ENCODE peak calls at places on chromosomes 6 and 20, in five cellular contexts. One of them, this sample, is unnamed.

GRCh38 chr6:5139828-5140771 is 55.0 kb downstream of the PPP1R3G start:
- DNase-seq in breast epithelium: no peak
- DNase-seq in naive thymus-derived CD4-positive, alpha-beta T cell: no peak
- DNase-seq in sigmoid colon: no peak
- DNase-seq in body of pancreas: no peak
- DNase-seq in this sample: no peak

GRCh38 chr6:154166140-154166539 is 127.1 kb downstream of the OPRM1 start:
- DNase-seq in sigmoid colon: no peak
- DNase-seq in body of pancreas: no peak
- DNase-seq in breast epithelium: no peak
- DNase-seq in naive thymus-derived CD4-positive, alpha-beta T cell: no peak
- DNase-seq in this sample: no peak

GRCh38 chr20:34579191-34579661 is 20.7 kb downstream of the MAP1LC3A start:
- DNase-seq in body of pancreas: no peak
- DNase-seq in naive thymus-derived CD4-positive, alpha-beta T cell: no peak
- DNase-seq in breast epithelium: no peak
- DNase-seq in sigmoid colon: no peak
- DNase-seq in this sample: no peak

GRCh38 chr6:14713966-14714631 is 531.8 kb upstream of the JARID2 start:
- DNase-seq in sigmoid colon: no peak
- DNase-seq in breast epithelium: no peak
- DNase-seq in body of pancreas: no peak
- DNase-seq in naive thymus-derived CD4-positive, alpha-beta T cell: no peak
- DNase-seq in this sample: no peak

GRCh38 chr6:123808556-123808955 is 4.9 kb downstream of the NKAIN2 start:
- DNase-seq in sigmoid colon: no peak
- DNase-seq in breast epithelium: peak; percentile 33
- DNase-seq in body of pancreas: no peak
- DNase-seq in naive thymus-derived CD4-positive, alpha-beta T cell: no peak
- DNase-seq in this sample: no peak

GRCh38 chr6:28775052-28775376 is 148.8 kb downstream of the TRIM27 start:
- DNase-seq in body of pancreas: no peak
- DNase-seq in naive thymus-derived CD4-positive, alpha-beta T cell: no peak
- DNase-seq in sigmoid colon: no peak
- DNase-seq in breast epithelium: no peak
- DNase-seq in this sample: no peak

GRCh38 chr20:10783660-10784336 is 110.0 kb upstream of the JAG1 start:
- DNase-seq in breast epithelium: no peak
- DNase-seq in sigmoid colon: no peak
- DNase-seq in naive thymus-derived CD4-positive, alpha-beta T cell: no peak
- DNase-seq in body of pancreas: no peak
- DNase-seq in this sample: no peak

GRCh38 chr20:49508435-49509199 is 26.1 kb upstream of the KCNB1 start:
- DNase-seq in naive thymus-derived CD4-positive, alpha-beta T cell: no peak
- DNase-seq in body of pancreas: no peak
- DNase-seq in breast epithelium: no peak
- DNase-seq in sigmoid colon: peak; percentile 58
- DNase-seq in this sample: no peak

GRCh38 chr6:7045331-7045730 is 62.4 kb upstream of the RREB1 start:
- DNase-seq in breast epithelium: no peak
- DNase-seq in sigmoid colon: no peak
- DNase-seq in naive thymus-derived CD4-positive, alpha-beta T cell: no peak
- DNase-seq in body of pancreas: no peak
- DNase-seq in this sample: no peak

GRCh38 chr6:84456803-84457202 is 229.4 kb upstream of the CEP162 start:
- DNase-seq in naive thymus-derived CD4-positive, alpha-beta T cell: no peak
- DNase-seq in body of pancreas: no peak
- DNase-seq in breast epithelium: no peak
- DNase-seq in sigmoid colon: no peak
- DNase-seq in this sample: no peak

GRCh38 chr6:119894801-119895200 is 545.2 kb upstream of the MAN1A1 start:
- DNase-seq in naive thymus-derived CD4-positive, alpha-beta T cell: no peak
- DNase-seq in body of pancreas: no peak
- DNase-seq in sigmoid colon: no peak
- DNase-seq in breast epithelium: no peak
- DNase-seq in this sample: no peak

GRCh38 chr6:36927691-36928546 is 26.6 kb upstream of the PI16 start:
- DNase-seq in sigmoid colon: peak; percentile 76
- DNase-seq in breast epithelium: no peak
- DNase-seq in body of pancreas: no peak
- DNase-seq in naive thymus-derived CD4-positive, alpha-beta T cell: no peak
- DNase-seq in this sample: no peak

GRCh38 chr6:13488015-13488895 is 855 bp upstream of the GFOD1 start:
- DNase-seq in sigmoid colon: peak; percentile 84
- DNase-seq in breast epithelium: no peak
- DNase-seq in body of pancreas: peak; percentile 46
- DNase-seq in naive thymus-derived CD4-positive, alpha-beta T cell: no peak
- DNase-seq in this sample: peak; percentile 20

GRCh38 chr6:73774311-73774766 is 78.3 kb downstream of the CD109 start:
- DNase-seq in breast epithelium: no peak
- DNase-seq in body of pancreas: no peak
- DNase-seq in sigmoid colon: peak; percentile 78
- DNase-seq in naive thymus-derived CD4-positive, alpha-beta T cell: no peak
- DNase-seq in this sample: no peak

GRCh38 chr6:76885861-76886301 is 577.4 kb downstream of the HTR1B start:
- DNase-seq in body of pancreas: no peak
- DNase-seq in sigmoid colon: no peak
- DNase-seq in breast epithelium: no peak
- DNase-seq in naive thymus-derived CD4-positive, alpha-beta T cell: no peak
- DNase-seq in this sample: no peak

GRCh38 chr6:33755070-33755869 is 8.6 kb upstream of the IP6K3 start:
- DNase-seq in naive thymus-derived CD4-positive, alpha-beta T cell: no peak
- DNase-seq in sigmoid colon: no peak
- DNase-seq in breast epithelium: no peak
- DNase-seq in body of pancreas: no peak
- DNase-seq in this sample: no peak

GRCh38 chr20:6975326-6975725 is 207.8 kb downstream of the BMP2 start:
- DNase-seq in naive thymus-derived CD4-positive, alpha-beta T cell: no peak
- DNase-seq in body of pancreas: no peak
- DNase-seq in breast epithelium: no peak
- DNase-seq in sigmoid colon: no peak
- DNase-seq in this sample: no peak

GRCh38 chr20:3166338-3166912 is 6.8 kb upstream of the FASTKD5 start:
- DNase-seq in sigmoid colon: peak; percentile 63
- DNase-seq in breast epithelium: no peak
- DNase-seq in body of pancreas: no peak
- DNase-seq in naive thymus-derived CD4-positive, alpha-beta T cell: no peak
- DNase-seq in this sample: no peak

GRCh38 chr20:38302721-38303120 is 1.2 kb upstream of the BPI start:
- DNase-seq in naive thymus-derived CD4-positive, alpha-beta T cell: no peak
- DNase-seq in sigmoid colon: peak; percentile 56
- DNase-seq in breast epithelium: no peak
- DNase-seq in body of pancreas: no peak
- DNase-seq in this sample: no peak

GRCh38 chr20:8803065-8803464 is 265.8 kb upstream of the PLCB4 start:
- DNase-seq in body of pancreas: no peak
- DNase-seq in sigmoid colon: no peak
- DNase-seq in breast epithelium: no peak
- DNase-seq in naive thymus-derived CD4-positive, alpha-beta T cell: no peak
- DNase-seq in this sample: no peak

GRCh38 chr6:4349931-4350330 is 214.6 kb upstream of the ECI2 start:
- DNase-seq in breast epithelium: no peak
- DNase-seq in sigmoid colon: no peak
- DNase-seq in body of pancreas: no peak
- DNase-seq in naive thymus-derived CD4-positive, alpha-beta T cell: no peak
- DNase-seq in this sample: no peak

GRCh38 chr6:147053311-147053921 is 150.8 kb upstream of the STXBP5 start:
- DNase-seq in sigmoid colon: no peak
- DNase-seq in breast epithelium: no peak
- DNase-seq in body of pancreas: no peak
- DNase-seq in naive thymus-derived CD4-positive, alpha-beta T cell: no peak
- DNase-seq in this sample: no peak

GRCh38 chr20:56157530-56158203 is 90.9 kb upstream of the MC3R start:
- DNase-seq in sigmoid colon: no peak
- DNase-seq in naive thymus-derived CD4-positive, alpha-beta T cell: no peak
- DNase-seq in breast epithelium: no peak
- DNase-seq in body of pancreas: no peak
- DNase-seq in this sample: no peak

GRCh38 chr20:56155625-56156024 is 92.9 kb upstream of the MC3R start:
- DNase-seq in body of pancreas: no peak
- DNase-seq in breast epithelium: no peak
- DNase-seq in sigmoid colon: no peak
- DNase-seq in naive thymus-derived CD4-positive, alpha-beta T cell: no peak
- DNase-seq in this sample: no peak

GRCh38 chr20:56151834-56152233 is 96.7 kb upstream of the MC3R start:
- DNase-seq in sigmoid colon: no peak
- DNase-seq in body of pancreas: no peak
- DNase-seq in breast epithelium: no peak
- DNase-seq in naive thymus-derived CD4-positive, alpha-beta T cell: no peak
- DNase-seq in this sample: no peak
- H3K9me3 ChIP-seq in sigmoid colon: no peaks in the 10 kb centered on the region
- H3K9me3 ChIP-seq in body of pancreas: no peaks in the 10 kb centered on the region
- H3K9me3 ChIP-seq in breast epithelium: no peaks in the 10 kb centered on the region
- H3K9me3 ChIP-seq in naive thymus-derived CD4-positive, alpha-beta T cell: no peaks in the 10 kb centered on the region
- H3K9me3 ChIP-seq in this sample: no peaks in the 10 kb centered on the region

DNA sequence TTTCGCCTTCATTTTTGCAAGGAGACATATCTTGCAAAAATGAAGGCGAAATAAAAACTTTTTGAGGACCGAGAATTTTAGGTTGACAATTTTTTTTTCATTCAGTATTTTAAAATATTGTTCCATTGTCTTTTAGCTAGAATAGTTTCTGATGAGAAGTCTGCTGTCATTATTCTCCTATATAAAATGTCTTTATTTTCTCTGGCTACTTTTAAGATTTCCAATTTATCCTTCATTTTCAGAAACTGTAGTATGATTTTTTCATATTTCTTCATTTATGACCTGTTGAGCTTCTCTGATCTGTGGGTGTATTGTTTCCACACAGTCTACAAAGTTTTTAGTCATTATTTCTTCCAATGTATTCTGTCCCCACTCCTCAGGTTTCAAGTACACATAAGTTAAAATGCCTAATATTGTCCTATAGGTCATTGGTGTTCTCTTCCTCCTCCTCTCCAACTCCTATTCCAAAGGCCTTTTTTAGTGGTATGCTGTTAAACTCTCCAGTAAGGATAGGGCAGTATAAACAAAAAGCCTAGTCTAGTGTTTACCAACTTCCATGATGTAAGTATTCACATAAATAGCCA is 15.7 kb downstream of the AHI1 start:
- DNase-seq in sigmoid colon: no peak
- DNase-seq in naive thymus-derived CD4-positive, alpha-beta T cell: no peak
- DNase-seq in breast epithelium: no peak
- DNase-seq in body of pancreas: no peak
- DNase-seq in this sample: no peak
- H3K9me3 ChIP-seq in sigmoid colon: peaks cover 22% of the 10 kb centered on the region
- H3K9me3 ChIP-seq in naive thymus-derived CD4-positive, alpha-beta T cell: no peaks in the 10 kb centered on the region
- H3K9me3 ChIP-seq in breast epithelium: peaks cover 17% of the 10 kb centered on the region
- H3K9me3 ChIP-seq in body of pancreas: no peaks in the 10 kb centered on the region
- H3K9me3 ChIP-seq in this sample: peaks cover 4% of the 10 kb centered on the region

GRCh38 chr20:17595846-17596245 is 26.0 kb downstream of the DSTN start:
- DNase-seq in body of pancreas: no peak
- DNase-seq in sigmoid colon: no peak
- DNase-seq in breast epithelium: no peak
- DNase-seq in naive thymus-derived CD4-positive, alpha-beta T cell: no peak
- DNase-seq in this sample: no peak
- H3K9me3 ChIP-seq in body of pancreas: no peaks in the 10 kb centered on the region
- H3K9me3 ChIP-seq in sigmoid colon: no peaks in the 10 kb centered on the region
- H3K9me3 ChIP-seq in breast epithelium: no peaks in the 10 kb centered on the region
- H3K9me3 ChIP-seq in naive thymus-derived CD4-positive, alpha-beta T cell: no peaks in the 10 kb centered on the region
- H3K9me3 ChIP-seq in this sample: no peaks in the 10 kb centered on the region

GRCh38 chr20:15289337-15289736 is 951.9 kb upstream of the FLRT3 start:
- DNase-seq in naive thymus-derived CD4-positive, alpha-beta T cell: no peak
- DNase-seq in breast epithelium: no peak
- DNase-seq in sigmoid colon: no peak
- DNase-seq in body of pancreas: no peak
- DNase-seq in this sample: no peak
- H3K9me3 ChIP-seq in naive thymus-derived CD4-positive, alpha-beta T cell: no peaks in the 10 kb centered on the region
- H3K9me3 ChIP-seq in breast epithelium: no peaks in the 10 kb centered on the region
- H3K9me3 ChIP-seq in sigmoid colon: no peaks in the 10 kb centered on the region
- H3K9me3 ChIP-seq in body of pancreas: no peaks in the 10 kb centered on the region
- H3K9me3 ChIP-seq in this sample: no peaks in the 10 kb centered on the region

DNA sequence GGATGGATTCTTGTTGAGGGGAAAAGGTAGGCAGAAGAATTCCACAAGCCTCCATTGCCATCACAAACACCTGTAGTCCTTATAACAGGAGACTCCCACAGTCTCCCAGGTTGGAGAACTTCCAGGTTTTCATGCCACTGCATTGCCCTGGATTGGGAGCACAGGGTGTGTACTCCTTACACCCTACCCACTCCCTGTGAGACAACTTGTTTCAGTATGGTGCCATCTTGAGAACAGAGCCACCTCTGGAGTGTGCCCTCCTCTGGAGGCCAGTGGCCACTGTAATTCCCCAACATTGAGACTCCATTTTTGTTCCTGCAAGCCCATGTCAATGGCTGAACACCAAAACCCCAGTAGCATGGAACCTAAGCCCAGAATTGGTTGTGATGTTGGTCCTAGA is 123.5 kb upstream of the LAMA2 start:
- DNase-seq in sigmoid colon: no peak
- DNase-seq in naive thymus-derived CD4-positive, alpha-beta T cell: no peak
- DNase-seq in body of pancreas: no peak
- DNase-seq in breast epithelium: no peak
- DNase-seq in this sample: no peak
- H3K9me3 ChIP-seq in sigmoid colon: no peaks in the 10 kb centered on the region
- H3K9me3 ChIP-seq in naive thymus-derived CD4-positive, alpha-beta T cell: no peaks in the 10 kb centered on the region
- H3K9me3 ChIP-seq in body of pancreas: no peaks in the 10 kb centered on the region
- H3K9me3 ChIP-seq in breast epithelium: no peaks in the 10 kb centered on the region
- H3K9me3 ChIP-seq in this sample: no peaks in the 10 kb centered on the region

GRCh38 chr6:156579564-156579963 is 197.6 kb upstream of the ARID1B start:
- DNase-seq in body of pancreas: no peak
- DNase-seq in naive thymus-derived CD4-positive, alpha-beta T cell: no peak
- DNase-seq in breast epithelium: no peak
- DNase-seq in sigmoid colon: no peak
- DNase-seq in this sample: no peak
- H3K9me3 ChIP-seq in body of pancreas: no peaks in the 10 kb centered on the region
- H3K9me3 ChIP-seq in naive thymus-derived CD4-positive, alpha-beta T cell: no peaks in the 10 kb centered on the region
- H3K9me3 ChIP-seq in breast epithelium: peaks cover 11% of the 10 kb centered on the region
- H3K9me3 ChIP-seq in sigmoid colon: no peaks in the 10 kb centered on the region
- H3K9me3 ChIP-seq in this sample: no peaks in the 10 kb centered on the region

DNA sequence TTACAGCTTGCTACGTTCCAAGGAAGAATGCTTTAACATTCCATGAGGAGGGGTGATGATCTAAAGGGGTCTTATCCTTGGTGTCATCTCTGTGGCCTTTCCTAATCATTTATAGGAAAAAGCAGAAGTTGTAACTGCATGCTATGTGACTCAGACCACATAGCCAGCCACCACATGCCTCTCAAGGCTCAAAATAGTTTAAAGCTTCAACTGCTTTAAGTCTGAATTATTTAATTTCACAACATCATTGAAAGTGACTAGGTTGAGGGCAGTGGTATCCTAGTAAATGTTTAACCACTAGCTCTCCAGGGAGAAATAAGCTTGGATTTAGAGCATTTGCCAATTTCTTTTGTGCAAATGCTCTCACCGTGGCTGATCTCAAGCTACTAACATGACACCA is 29.7 kb downstream of the MC3R start:
- DNase-seq in naive thymus-derived CD4-positive, alpha-beta T cell: no peak
- DNase-seq in sigmoid colon: no peak
- DNase-seq in breast epithelium: no peak
- DNase-seq in body of pancreas: no peak
- DNase-seq in this sample: no peak
- H3K9me3 ChIP-seq in naive thymus-derived CD4-positive, alpha-beta T cell: no peaks in the 10 kb centered on the region
- H3K9me3 ChIP-seq in sigmoid colon: peaks cover 3% of the 10 kb centered on the region
- H3K9me3 ChIP-seq in breast epithelium: no peaks in the 10 kb centered on the region
- H3K9me3 ChIP-seq in body of pancreas: no peaks in the 10 kb centered on the region
- H3K9me3 ChIP-seq in this sample: no peaks in the 10 kb centered on the region